ENCODE peak calls at places on chromosomes 13 and 19, in ten cellular contexts. M, B, D, O, G, A, T, C, W and Y are unnamed samples.

GRCh38 chr19:18167975-18168645 is 5.5 kb upstream of the IFI30 start:
- DNase-seq in A (no peak), T (peak), O (peak), B (peak), M (peak), C (peak), G (peak), W (no peak), D (peak), Y (peak)

GRCh38 chr19:35088514-35088913 is 27.1 kb upstream of the FXYD3 start:
- DNase-seq in W (peak), A (no peak), T (no peak), B (peak), M (no peak), O (no peak), G (no peak), C (no peak), D (no peak), Y (peak)

GRCh38 chr19:37905936-37906867 is at the start of gene WDR87:
- DNase-seq in T (peak), D (peak), M (peak), G (peak), B (peak), W (peak), O (peak), A (peak), C (peak), Y (peak)

GRCh38 chr13:112007191-112007590 is 59.8 kb upstream of the SOX1 start:
- DNase-seq in G (no peak), O (no peak), W (no peak), M (no peak), C (no peak), T (no peak), D (no peak), A (no peak), B (no peak), Y (no peak)

GRCh38 chr19:12794196-12794921 is 3.1 kb downstream of the JUNB start:
- DNase-seq in M (no peak), C (no peak), T (no peak), W (no peak), A (no peak), D (no peak), B (no peak), G (no peak), O (no peak), Y (no peak)

GRCh38 chr19:51387924-51388389 is at the start of gene LIM2:
- DNase-seq in O (no peak), C (no peak), W (no peak), G (no peak), M (no peak), B (no peak), A (no peak), D (no peak), T (no peak), Y (no peak)

GRCh38 chr13:110113284-110113764 is 193.6 kb downstream of the COL4A1 start:
- DNase-seq in G (no peak), B (no peak), O (no peak), T (no peak), D (no peak), A (no peak), M (no peak), C (no peak), W (peak), Y (no peak)

GRCh38 chr13:27607125-27607524 is 13.2 kb downstream of the LNX2 start:
- DNase-seq in O (no peak), W (peak), C (no peak), G (no peak), T (peak), D (no peak), A (no peak), B (peak), M (no peak), Y (no peak)

GRCh38 chr19:29537601-29538000 is 11.8 kb downstream of the VSTM2B start:
- DNase-seq in W (no peak), M (no peak), O (no peak), T (no peak), A (no peak), G (no peak), B (no peak), D (no peak), C (peak), Y (no peak)

GRCh38 chr13:23399254-23399796 is 34.2 kb downstream of the SACS start:
- DNase-seq in D (no peak), G (no peak), A (no peak), M (no peak), B (no peak), O (no peak), C (no peak), T (no peak), W (no peak), Y (no peak)

GRCh38 chr13:81957121-81957520 is 1616.2 kb upstream of the SPRY2 start:
- DNase-seq in T (no peak), B (no peak), A (no peak), C (no peak), M (no peak), D (no peak), G (no peak), W (no peak), O (peak), Y (peak)

GRCh38 chr19:7492142-7493055 is 3.6 kb upstream of the PEX11G start:
- DNase-seq in O (no peak), B (no peak), T (no peak), D (no peak), M (no peak), A (no peak), G (peak), C (no peak), W (no peak), Y (no peak)

GRCh38 chr19:32469796-32470195 is 64.2 kb downstream of the DPY19L3 start:
- DNase-seq in D (no peak), T (no peak), G (no peak), O (no peak), C (no peak), B (no peak), A (no peak), W (no peak), M (no peak), Y (no peak)

GRCh38 chr13:113802090-113802531 is 43.1 kb downstream of the TMEM255B start:
- DNase-seq in T (no peak), C (peak), M (no peak), A (no peak), B (peak), W (peak), G (no peak), O (peak), D (no peak), Y (peak)

GRCh38 chr19:5148794-5149190 is 179.9 kb downstream of the KDM4B start:
- DNase-seq in M (peak), C (peak), A (no peak), D (no peak), G (no peak), O (no peak), B (no peak), T (no peak), W (no peak), Y (no peak)

GRCh38 chr19:35977446-35978222 is 17.4 kb upstream of the SDHAF1 start:
- DNase-seq in O (peak), C (no peak), M (no peak), D (peak), B (no peak), T (no peak), G (peak), W (no peak), A (no peak), Y (peak)

GRCh38 chr13:99217461-99218101 is 16.9 kb downstream of the UBAC2 start:
- DNase-seq in G (peak), C (no peak), W (no peak), O (no peak), D (no peak), T (no peak), B (no peak), M (no peak), A (no peak), Y (no peak)

GRCh38 chr19:12799723-12800343 is 1.8 kb downstream of the PRDX2 start:
- DNase-seq in D (no peak), M (no peak), A (no peak), C (no peak), W (no peak), O (no peak), B (no peak), G (no peak), T (no peak), Y (no peak)

GRCh38 chr13:58630794-58631193 is 999.2 kb downstream of the PCDH17 start:
- DNase-seq in C (no peak), W (peak), G (no peak), D (no peak), B (no peak), M (no peak), T (no peak), A (no peak), O (no peak), Y (no peak)

GRCh38 chr13:106649495-106649894 is 81.6 kb upstream of the ARGLU1 start:
- DNase-seq in O (no peak), A (no peak), W (peak), T (peak), G (no peak), D (no peak), C (no peak), B (no peak), M (no peak), Y (no peak)

GRCh38 chr13:72041165-72041564 is 174.2 kb upstream of the DACH1 start:
- DNase-seq in B (no peak), O (no peak), D (no peak), G (no peak), A (no peak), M (no peak), W (no peak), T (no peak), C (no peak), Y (no peak)

GRCh38 chr19:49506575-49507105 is 5.8 kb upstream of the FCGRT start:
- DNase-seq in A (peak), B (peak), C (peak), D (peak), M (peak), W (no peak), O (peak), T (peak), G (peak), Y (peak)

GRCh38 chr13:20301391-20302071 is 69.4 kb upstream of the GJB6 start:
- DNase-seq in B (no peak), W (peak), C (no peak), G (no peak), D (no peak), T (no peak), A (no peak), O (peak), M (no peak), Y (peak)

GRCh38 chr13:39134574-39134973 is 96.3 kb downstream of the NHLRC3 start:
- DNase-seq in W (no peak), T (no peak), M (no peak), D (no peak), A (no peak), C (no peak), O (no peak), B (no peak), G (no peak), Y (no peak)

GRCh38 chr19:45501730-45502014 is 3.4 kb downstream of the PPM1N start:
- DNase-seq in D (no peak), A (no peak), M (no peak), C (no peak), W (no peak), O (no peak), B (no peak), T (no peak), G (no peak), Y (peak)

GRCh38 chr13:75871059-75871458 is 234.9 kb downstream of the LMO7 start:
- DNase-seq in B (no peak), D (no peak), T (no peak), G (no peak), A (no peak), O (no peak), C (no peak), W (no peak), M (no peak), Y (no peak)

GRCh38 chr19:39840492-39840891 is 5.7 kb downstream of the FBL start:
- DNase-seq in O (no peak), C (no peak), D (no peak), W (no peak), T (no peak), M (no peak), A (no peak), G (no peak), B (no peak), Y (no peak)

GRCh38 chr13:36133950-36134349 is 2.8 kb upstream of the DCLK1 start:
- DNase-seq in B (no peak), O (no peak), A (no peak), C (no peak), G (no peak), M (no peak), D (no peak), W (no peak), T (no peak), Y (no peak)